ENCODE peak calls at places on chromosomes 16 and 17, in seven cellular contexts. F is germinal center, Z is OCI-LY7, X is H1, V is right lobe of liver, D is non-pigmented ciliary epithelial cell, B is OCI-M1. J is an unnamed sample.
A peak's percentile ranks its signal among the peaks of the same experiment; 100 is the strongest.

GRCh38 chr16:14649816-14650215 is 17.1 kb downstream of the BFAR start:
- DNase-seq in V (no peak), B (no peak), D (no peak), Z (no peak), F (no peak), X (no peak), J (no peak)

GRCh38 chr17:33929181-33929724 is 325.8 kb upstream of the CCL2 start:
- DNase-seq in B (no peak), V (no peak), X (peak; percentile 65), D (no peak), Z (no peak), F (no peak), J (peak; percentile 48)

GRCh38 chr17:82889496-82890338 is 49.9 kb upstream of the ZNF750 start:
- DNase-seq in D (no peak), Z (no peak), F (no peak), B (no peak), V (peak; percentile 81), X (no peak), J (no peak)

GRCh38 chr17:80223142-80223815 is 3.1 kb downstream of the SLC26A11 start:
- DNase-seq in V (no peak), Z (no peak), D (no peak), B (no peak), F (no peak), X (no peak), J (no peak)

GRCh38 chr16:12098429-12099310 is 122.1 kb downstream of the SNX29 start:
- DNase-seq in Z (no peak), F (no peak), B (no peak), X (no peak), V (peak; percentile 42), D (no peak), J (no peak)

GRCh38 chr16:51886456-51886855 is 660.5 kb downstream of the TOX3 start:
- DNase-seq in B (no peak), X (no peak), D (no peak), Z (no peak), F (no peak), V (no peak), J (no peak)

GRCh38 chr16:79402920-79403319 is 197.6 kb downstream of the MAF start:
- DNase-seq in Z (no peak), V (no peak), B (no peak), D (no peak), F (no peak), X (no peak), J (no peak)

GRCh38 chr16:86016201-86016965 is 117.4 kb downstream of the IRF8 start:
- DNase-seq in F (peak; percentile 74), B (peak; percentile 50), D (peak; percentile 19), Z (peak; percentile 75), X (peak; percentile 55), V (no peak), J (no peak)

GRCh38 chr17:18107971-18108370 is 585 bp upstream of the MYO15A start:
- DNase-seq in X (no peak), F (no peak), Z (no peak), V (no peak), B (no peak), D (no peak), J (no peak)

GRCh38 chr17:75843577-75844529 is at the start of gene UNC13D:
- DNase-seq in V (peak; percentile 72), X (no peak), D (no peak), B (peak; percentile 92), F (peak; percentile 69), Z (peak; percentile 57), J (no peak)

GRCh38 chr16:49617710-49618330 is 238.1 kb downstream of the ZNF423 start:
- DNase-seq in X (peak; percentile 32), B (no peak), D (no peak), Z (no peak), V (no peak), F (no peak), J (no peak)

GRCh38 chr16:11500720-11501346 is 85.9 kb downstream of the LITAF start:
- DNase-seq in D (no peak), F (no peak), Z (no peak), B (no peak), X (no peak), V (no peak), J (no peak)

GRCh38 chr16:87713469-87714229 is 52.1 kb downstream of the KLHDC4 start:
- DNase-seq in F (peak; percentile 38), B (no peak), X (no peak), Z (peak; percentile 91), V (peak; percentile 46), D (no peak), J (no peak)

GRCh38 chr17:79960788-79961522 is 74.7 kb downstream of the TBC1D16 start:
- DNase-seq in F (no peak), B (no peak), V (peak; percentile 6), X (no peak), Z (no peak), D (no peak), J (no peak)

GRCh38 chr17:29589524-29590260 is at the start of gene GIT1:
- DNase-seq in V (peak; percentile 90), F (peak; percentile 93), Z (peak; percentile 92), D (no peak), B (peak; percentile 95), X (peak; percentile 87), J (no peak)

GRCh38 chr16:89114159-89114981 is 20.7 kb downstream of the ACSF3 start:
- DNase-seq in V (peak; percentile 54), B (no peak), X (no peak), Z (peak; percentile 40), D (no peak), F (peak; percentile 24), J (no peak)

GRCh38 chr16:81443688-81444447 is 740 bp upstream of the CMIP start:
- DNase-seq in X (peak; percentile 74), D (no peak), B (no peak), F (no peak), Z (no peak), V (peak; percentile 72), J (no peak)

GRCh38 chr16:83143788-83144187 is 517.0 kb downstream of the CDH13 start:
- DNase-seq in V (no peak), F (no peak), X (no peak), D (peak; percentile 88), B (peak; percentile 17), Z (no peak), J (no peak)

GRCh38 chr17:66549731-66550207 is 247.4 kb downstream of the PRKCA start:
- DNase-seq in X (no peak), D (peak; percentile 76), F (no peak), Z (no peak), V (no peak), B (no peak), J (no peak)

GRCh38 chr17:75514299-75515228 is 773 bp downstream of the CASKIN2 start:
- DNase-seq in X (peak; percentile 64), V (no peak), Z (no peak), D (no peak), B (no peak), F (no peak), J (no peak)

GRCh38 chr17:55709984-55710383 is 12.7 kb downstream of the TMEM100 start:
- DNase-seq in Z (no peak), X (no peak), F (no peak), D (no peak), V (no peak), B (no peak), J (no peak)

GRCh38 chr17:1880851-1881630 is 51.2 kb downstream of the RPA1 start:
- DNase-seq in V (no peak), X (no peak), B (no peak), Z (no peak), D (peak; percentile 31), F (no peak), J (no peak)

GRCh38 chr17:41620583-41621434 is 3.6 kb downstream of the KRT17 start:
- DNase-seq in B (no peak), F (no peak), X (no peak), V (no peak), Z (no peak), D (no peak), J (no peak)

GRCh38 chr16:83963277-83964119 is 4.5 kb upstream of the NECAB2 start:
- DNase-seq in V (peak; percentile 46), F (no peak), Z (no peak), X (no peak), B (no peak), D (no peak), J (no peak)

GRCh38 chr17:48603959-48604769 is 622 bp downstream of the HOXB6 start:
- DNase-seq in X (no peak), D (no peak), Z (no peak), V (no peak), B (peak; percentile 66), F (no peak), J (no peak)

GRCh38 chr17:57832711-57833596 is 16.9 kb downstream of the MRPS23 start:
- DNase-seq in Z (peak; percentile 75), B (peak; percentile 80), V (no peak), X (peak; percentile 74), D (no peak), F (peak; percentile 51), J (peak; percentile 47)

GRCh38 chr17:73304971-73305786 is 6.6 kb downstream of the CDC42EP4 start:
- DNase-seq in D (no peak), B (peak; percentile 81), X (peak; percentile 63), V (no peak), F (no peak), Z (no peak), J (no peak)

GRCh38 chr16:77223184-77223583 is 24.0 kb downstream of the SYCE1L start:
- DNase-seq in X (peak; percentile 81), B (peak; percentile 34), F (peak; percentile 34), Z (peak; percentile 38), D (no peak), V (no peak), J (peak; percentile 50)

GRCh38 chr16:49688298-49688697 is 167.6 kb downstream of the ZNF423 start:
- DNase-seq in B (no peak), X (no peak), F (no peak), Z (no peak), V (no peak), D (no peak), J (no peak)

GRCh38 chr16:77780378-77780837 is 8.0 kb upstream of the VAT1L start:
- DNase-seq in F (no peak), V (no peak), Z (no peak), B (no peak), X (no peak), D (peak; percentile 95), J (no peak)

GRCh38 chr16:57809843-57810196 is 7.5 kb upstream of the KIFC3 start:
- DNase-seq in X (no peak), D (no peak), V (no peak), Z (no peak), F (no peak), B (no peak), J (no peak)

GRCh38 chr16:58499615-58500328 is at the start of gene NDRG4:
- DNase-seq in D (peak; percentile 55), B (peak; percentile 13), Z (peak; percentile 87), F (peak; percentile 82), V (no peak), X (peak; percentile 81), J (peak; percentile 78)

GRCh38 chr17:58166682-58167081 is at the start of gene OR4D2:
- DNase-seq in B (no peak), Z (no peak), D (no peak), V (no peak), F (no peak), X (no peak), J (no peak)

J was measured in iPS DF 19.7.